ENCODE peak calls at places on chromosomes 4 and X, in six cellular contexts. R is OCI-LY7, Q is body of pancreas, Y is IMR-90, H is prostate gland, M is adrenal gland. A is an unnamed sample.

GRCh38 chrX:40104649-40105015 is 6.9 kb upstream of the BCOR start:
- DNase-seq in R (peak), Q (peak), Y (peak), H (peak), M (peak), A (no peak)

GRCh38 chr4:86593726-86594558 is at the start of gene PTPN13:
- DNase-seq in R (no peak), Q (peak), Y (peak), H (peak), M (peak), A (peak)

GRCh38 chr4:186669735-186670134 is 53.9 kb downstream of the FAT1 start:
- DNase-seq in R (no peak), Q (no peak), Y (no peak), H (no peak), M (no peak), A (no peak)

GRCh38 chr4:153710681-153711080 is 26.6 kb downstream of the TLR2 start:
- DNase-seq in R (no peak), Q (no peak), Y (no peak), H (no peak), M (no peak), A (no peak)

GRCh38 chrX:43176686-43177085 is 398.7 kb upstream of the PPP1R2C start:
- DNase-seq in R (no peak), Q (no peak), Y (no peak), H (no peak), M (no peak), A (no peak)

GRCh38 chr4:16443504-16444088 is 217.3 kb upstream of the TAPT1 start:
- DNase-seq in R (peak), Q (peak), Y (peak), H (no peak), M (no peak), A (peak)

GRCh38 chr4:85769009-85769408 is 294.1 kb downstream of the ARHGAP24 start:
- DNase-seq in R (no peak), Q (no peak), Y (no peak), H (no peak), M (no peak), A (no peak)

GRCh38 chrX:65451663-65452062 is 82.9 kb downstream of the LAS1L start:
- DNase-seq in R (peak), Q (no peak), Y (peak), H (no peak), M (no peak), A (peak)

GRCh38 chrX:2533424-2533823 is 32.6 kb upstream of the DHRSX start:
- DNase-seq in R (no peak), Q (no peak), Y (no peak), H (no peak), M (no peak), A (no peak)

GRCh38 chr4:157226601-157227000 is 6.1 kb downstream of the GRIA2 start:
- DNase-seq in R (no peak), Q (no peak), Y (no peak), H (no peak), M (no peak), A (no peak)

GRCh38 chr4:25667931-25668557 is 12.4 kb downstream of the SLC34A2 start:
- DNase-seq in R (no peak), Q (no peak), Y (no peak), H (no peak), M (no peak), A (no peak)

GRCh38 chr4:137370699-137371098 is 161.6 kb downstream of the PCDH18 start:
- DNase-seq in R (no peak), Q (no peak), Y (peak), H (no peak), M (no peak), A (no peak)

GRCh38 chrX:102599950-102600579 is 750 bp downstream of the ARMCX5 start:
- DNase-seq in R (no peak), Q (no peak), Y (peak), H (no peak), M (no peak), A (no peak)

GRCh38 chrX:54074826-54075225 is 30.6 kb upstream of the PHF8 start:
- DNase-seq in R (no peak), Q (no peak), Y (no peak), H (no peak), M (no peak), A (no peak)

GRCh38 chr4:143302526-143302925 is 34.1 kb upstream of the GAB1 start:
- DNase-seq in R (no peak), Q (no peak), Y (peak), H (no peak), M (no peak), A (no peak)

GRCh38 chr4:24686866-24687672 is 102.7 kb upstream of the DHX15 start:
- DNase-seq in R (peak), Q (peak), Y (no peak), H (no peak), M (no peak), A (peak)

GRCh38 chr4:54433686-54434085 is 204.6 kb downstream of the PDGFRA start:
- DNase-seq in R (no peak), Q (no peak), Y (peak), H (no peak), M (no peak), A (no peak)

GRCh38 chrX:10239611-10240064 is 82.9 kb downstream of the CLCN4 start:
- DNase-seq in R (no peak), Q (no peak), Y (peak), H (no peak), M (no peak), A (no peak)

GRCh38 chrX:24369816-24370215 is 9.4 kb downstream of the SUPT20HL1 start:
- DNase-seq in R (no peak), Q (no peak), Y (no peak), H (no peak), M (no peak), A (no peak)
- H3K27ac ChIP-seq in R (no peak), Q (no peak), Y (no peak), H (no peak), M (no peak), A (no peak)

DNA sequence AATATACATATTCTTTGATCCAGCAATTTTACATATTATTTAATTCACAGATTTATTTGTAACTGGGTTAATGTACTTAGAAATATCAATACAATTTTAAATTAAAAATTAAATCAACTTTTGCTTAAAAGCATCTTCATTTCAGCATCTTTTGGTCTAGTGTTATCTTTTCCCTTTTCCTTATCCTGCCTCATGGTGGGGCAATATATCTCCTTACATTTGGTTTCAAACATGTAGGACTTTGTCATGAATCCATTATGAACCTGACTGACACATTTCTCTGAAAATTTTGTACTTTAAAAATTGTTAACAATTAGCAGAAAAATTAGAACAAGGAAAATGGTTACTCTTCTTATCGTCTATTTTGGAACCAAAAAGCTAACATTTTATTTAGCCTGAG is 42.8 kb upstream of the ANK2 start:
- DNase-seq in R (no peak), Q (no peak), Y (no peak), H (no peak), M (no peak), A (no peak)
- TF ChIP-seq CTCF in R (no peak), Q (no peak), Y (no peak), H (no peak), M (no peak), A (no peak)

DNA sequence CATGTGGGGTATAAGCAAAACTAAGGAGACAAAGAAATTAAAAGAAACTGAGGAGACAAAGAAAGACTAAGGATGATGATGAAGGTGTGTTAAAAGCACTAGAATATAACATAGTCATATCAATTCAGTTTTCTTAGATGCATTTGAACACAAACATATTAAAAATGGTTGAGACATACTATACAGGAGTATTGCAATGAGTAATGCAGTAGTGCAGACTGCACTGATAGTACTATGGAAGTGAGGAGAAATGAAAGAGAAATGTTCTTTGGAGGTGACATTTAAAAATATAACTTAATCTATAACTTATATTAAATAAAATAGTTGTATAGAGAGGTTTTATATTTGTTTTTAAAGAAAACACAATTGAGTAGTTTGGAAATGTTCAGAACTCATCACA is 279.2 kb downstream of the CAMK2D start:
- DNase-seq in R (no peak), Q (no peak), Y (no peak), H (no peak), M (no peak), A (no peak)
- H3K27ac ChIP-seq in R (no peak), Q (no peak), Y (no peak), H (no peak), M (no peak), A (no peak)

DNA sequence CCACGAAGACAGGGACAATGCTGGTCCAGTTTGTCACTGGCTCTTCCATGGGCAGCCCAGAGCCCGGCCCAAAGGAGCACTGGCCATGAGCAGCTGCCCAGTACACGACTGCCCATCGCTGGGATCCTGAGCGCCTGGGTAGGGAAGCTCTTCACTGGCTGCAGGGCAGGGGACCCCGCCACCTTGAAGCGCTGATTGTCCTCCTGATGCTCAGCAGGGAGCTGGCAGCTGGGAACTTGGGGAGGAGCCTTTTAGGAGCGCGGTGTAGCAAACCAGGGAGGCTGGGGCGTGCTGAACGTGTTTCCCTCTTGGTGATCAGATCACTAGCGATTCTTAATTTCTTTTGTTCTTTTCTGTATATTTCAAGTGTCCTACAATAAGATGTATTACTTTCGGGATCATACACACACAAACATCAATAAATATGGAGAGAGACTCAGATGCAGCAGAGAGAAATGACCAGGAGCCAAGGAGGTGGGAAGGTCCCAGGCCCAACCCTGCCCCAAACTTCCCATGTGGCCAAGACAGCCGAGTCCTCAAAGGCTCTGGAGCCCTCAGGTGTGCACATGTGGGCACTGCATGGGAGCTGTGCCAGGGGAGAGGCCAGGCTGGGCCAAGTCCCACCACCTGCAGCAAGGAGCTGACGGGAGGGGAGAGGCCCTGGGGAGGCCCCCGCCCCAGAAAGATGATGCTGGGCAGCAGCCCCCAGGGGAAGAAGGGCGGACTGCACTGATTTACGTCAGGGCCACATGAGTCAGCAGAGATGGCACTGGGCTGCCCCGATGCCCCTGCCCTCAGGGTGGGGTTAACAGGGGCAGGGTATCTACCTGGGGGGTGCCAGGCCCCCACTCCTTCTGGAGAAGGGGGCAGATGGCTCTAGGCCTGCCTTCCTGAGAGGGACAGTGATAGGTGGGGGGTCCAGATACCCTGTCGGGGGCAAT is 1.6 kb downstream of the L1CAM start:
- DNase-seq in R (no peak), Q (no peak), Y (no peak), H (no peak), M (no peak), A (peak)
- TF ChIP-seq CTCF in R (peak), Q (no peak), Y (no peak), H (no peak), M (no peak), A (no peak)

GRCh38 chr4:703336-704197 is 2.1 kb upstream of the PCGF3 start:
- DNase-seq in R (no peak), Q (no peak), Y (no peak), H (no peak), M (no peak), A (no peak)
- H3K27ac ChIP-seq in R (no peak), Q (no peak), Y (no peak), H (no peak), M (no peak), A (no peak)

DNA sequence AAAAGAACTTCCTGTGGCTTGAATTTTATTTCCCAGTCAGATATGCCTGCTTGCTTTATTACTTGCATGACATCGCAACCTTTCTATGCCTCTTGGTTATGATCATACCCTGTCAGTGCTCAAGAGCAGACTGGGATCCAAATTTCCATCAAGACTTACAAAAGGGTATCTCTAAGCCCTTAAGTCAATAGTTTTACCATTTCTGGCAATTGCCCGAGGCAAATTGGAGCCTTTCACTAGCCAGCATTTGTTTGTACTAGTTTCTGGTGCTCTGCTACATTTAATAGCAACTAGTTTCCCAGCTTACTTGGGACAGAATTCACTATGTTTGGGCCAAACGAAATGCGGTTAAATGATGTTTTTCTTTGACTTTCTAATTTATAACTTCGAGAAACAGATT is 73.2 kb upstream of the ITM2A start:
- DNase-seq in R (no peak), Q (no peak), Y (no peak), H (no peak), M (no peak), A (no peak)
- TF ChIP-seq CTCF in R (no peak), Q (no peak), Y (no peak), H (no peak), M (no peak), A (no peak)

GRCh38 chr4:99617374-99617773 is 40.3 kb downstream of the C4orf54 start:
- DNase-seq in R (no peak), Q (no peak), Y (no peak), H (no peak), M (no peak), A (peak)

GRCh38 chr4:99612704-99613103 is 38.1 kb downstream of the MTTP start:
- DNase-seq in R (no peak), Q (peak), Y (no peak), H (no peak), M (no peak), A (no peak)

GRCh38 chr4:99614491-99614890 is 39.9 kb downstream of the MTTP start:
- DNase-seq in R (no peak), Q (no peak), Y (no peak), H (no peak), M (no peak), A (no peak)

GRCh38 chr4:99612281-99612680 is 37.7 kb downstream of the MTTP start:
- DNase-seq in R (no peak), Q (no peak), Y (no peak), H (no peak), M (no peak), A (no peak)

DNA sequence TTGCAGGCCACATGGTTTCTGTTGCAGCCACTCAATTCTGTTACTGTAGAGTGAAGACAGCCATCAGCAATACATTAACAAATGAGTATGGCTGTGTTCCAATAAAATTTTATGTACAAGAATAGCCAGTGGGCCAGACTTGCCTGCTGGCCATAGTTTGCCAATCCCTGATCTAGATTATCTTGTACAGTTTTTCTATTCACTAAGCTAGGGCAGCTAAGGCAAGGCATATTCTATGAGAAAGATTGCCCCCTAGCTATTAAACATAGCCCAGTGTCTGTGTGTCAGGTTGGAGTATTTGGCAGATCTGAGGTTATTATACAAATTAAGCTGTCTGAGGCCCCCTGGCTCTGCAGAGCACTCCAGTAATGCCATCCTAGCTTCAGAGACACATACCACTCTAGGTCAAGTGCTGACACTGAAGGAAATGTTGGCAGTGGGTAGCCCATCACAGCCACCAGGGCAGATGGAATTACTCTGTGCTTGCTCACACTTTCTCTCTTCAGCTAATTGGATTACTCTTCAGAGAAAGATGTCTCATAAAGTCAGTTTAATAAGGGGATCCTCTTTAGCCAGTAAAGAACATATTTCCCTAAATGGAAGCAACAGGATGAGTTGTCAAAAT is 40.7 kb downstream of the MTTP start:
- DNase-seq in R (no peak), Q (no peak), Y (no peak), H (no peak), M (no peak), A (no peak)
- H3K27ac ChIP-seq in R (no peak), Q (no peak), Y (no peak), H (no peak), M (no peak), A (no peak)

A was measured in RWPE1.